ENCODE peak calls at places on chromosomes 16 and 17, in ten cellular contexts. One of them, this sample, is unnamed.

GRCh38 chr17:1461193-1461944 is 5.3 kb upstream of the CRK start:
- DNase-seq in psoas muscle: no peak
- DNase-seq in AG04450: no peak
- DNase-seq in effector memory CD4-positive, alpha-beta T cell: no peak
- DNase-seq in cardiac fibroblast: peak
- DNase-seq in Karpas-422: no peak
- DNase-seq in mucosa of descending colon: no peak
- DNase-seq in tibial artery: no peak
- DNase-seq in coronary artery: no peak
- DNase-seq in AG10803: peak
- DNase-seq in this sample: no peak

GRCh38 chr16:83948914-83949723 is 3.9 kb upstream of the OSGIN1 start:
- DNase-seq in AG04450: no peak
- DNase-seq in mucosa of descending colon: no peak
- DNase-seq in effector memory CD4-positive, alpha-beta T cell: no peak
- DNase-seq in tibial artery: no peak
- DNase-seq in cardiac fibroblast: no peak
- DNase-seq in psoas muscle: no peak
- DNase-seq in Karpas-422: no peak
- DNase-seq in coronary artery: no peak
- DNase-seq in AG10803: no peak
- DNase-seq in this sample: no peak

GRCh38 chr16:48434653-48435318 is 49.6 kb upstream of the SIAH1 start:
- DNase-seq in mucosa of descending colon: no peak
- DNase-seq in coronary artery: peak
- DNase-seq in Karpas-422: no peak
- DNase-seq in effector memory CD4-positive, alpha-beta T cell: no peak
- DNase-seq in AG10803: peak
- DNase-seq in cardiac fibroblast: peak
- DNase-seq in AG04450: no peak
- DNase-seq in tibial artery: no peak
- DNase-seq in psoas muscle: no peak
- DNase-seq in this sample: no peak

GRCh38 chr17:19377602-19378415 is 489 bp upstream of the MAPK7 start:
- DNase-seq in tibial artery: peak
- DNase-seq in psoas muscle: peak
- DNase-seq in mucosa of descending colon: peak
- DNase-seq in Karpas-422: peak
- DNase-seq in AG10803: peak
- DNase-seq in effector memory CD4-positive, alpha-beta T cell: peak
- DNase-seq in coronary artery: peak
- DNase-seq in cardiac fibroblast: peak
- DNase-seq in AG04450: peak
- DNase-seq in this sample: peak

GRCh38 chr17:48611681-48612455 is 1.1 kb upstream of the HOXB7 start:
- DNase-seq in cardiac fibroblast: no peak
- DNase-seq in Karpas-422: peak
- DNase-seq in coronary artery: no peak
- DNase-seq in AG10803: no peak
- DNase-seq in mucosa of descending colon: peak
- DNase-seq in psoas muscle: no peak
- DNase-seq in effector memory CD4-positive, alpha-beta T cell: no peak
- DNase-seq in AG04450: no peak
- DNase-seq in tibial artery: no peak
- DNase-seq in this sample: no peak

GRCh38 chr16:85613609-85614337 is 651 bp downstream of the GSE1 start:
- DNase-seq in coronary artery: no peak
- DNase-seq in Karpas-422: no peak
- DNase-seq in AG04450: no peak
- DNase-seq in tibial artery: peak
- DNase-seq in cardiac fibroblast: no peak
- DNase-seq in mucosa of descending colon: peak
- DNase-seq in psoas muscle: peak
- DNase-seq in AG10803: no peak
- DNase-seq in effector memory CD4-positive, alpha-beta T cell: no peak
- DNase-seq in this sample: no peak

GRCh38 chr16:88655733-88656281 is 5.0 kb upstream of the CYBA start:
- DNase-seq in effector memory CD4-positive, alpha-beta T cell: no peak
- DNase-seq in tibial artery: no peak
- DNase-seq in mucosa of descending colon: no peak
- DNase-seq in Karpas-422: no peak
- DNase-seq in psoas muscle: no peak
- DNase-seq in AG04450: no peak
- DNase-seq in cardiac fibroblast: no peak
- DNase-seq in AG10803: no peak
- DNase-seq in coronary artery: no peak
- DNase-seq in this sample: no peak

GRCh38 chr17:65984299-65984698 is 207.6 kb downstream of the CEP112 start:
- DNase-seq in effector memory CD4-positive, alpha-beta T cell: no peak
- DNase-seq in mucosa of descending colon: no peak
- DNase-seq in coronary artery: no peak
- DNase-seq in tibial artery: no peak
- DNase-seq in AG04450: peak
- DNase-seq in cardiac fibroblast: peak
- DNase-seq in AG10803: no peak
- DNase-seq in Karpas-422: no peak
- DNase-seq in psoas muscle: no peak
- DNase-seq in this sample: no peak

GRCh38 chr16:30394603-30395154 is 541 bp upstream of the ZNF48 start:
- DNase-seq in tibial artery: no peak
- DNase-seq in AG10803: no peak
- DNase-seq in AG04450: no peak
- DNase-seq in mucosa of descending colon: no peak
- DNase-seq in Karpas-422: no peak
- DNase-seq in psoas muscle: no peak
- DNase-seq in coronary artery: no peak
- DNase-seq in effector memory CD4-positive, alpha-beta T cell: no peak
- DNase-seq in cardiac fibroblast: peak
- DNase-seq in this sample: no peak

GRCh38 chr16:86727131-86727530 is 148.8 kb downstream of the FOXL1 start:
- DNase-seq in AG04450: no peak
- DNase-seq in psoas muscle: no peak
- DNase-seq in AG10803: no peak
- DNase-seq in effector memory CD4-positive, alpha-beta T cell: no peak
- DNase-seq in Karpas-422: no peak
- DNase-seq in coronary artery: no peak
- DNase-seq in cardiac fibroblast: no peak
- DNase-seq in mucosa of descending colon: no peak
- DNase-seq in tibial artery: no peak
- DNase-seq in this sample: no peak

GRCh38 chr16:75147968-75148310 is 385 bp upstream of the ZFP1 start:
- DNase-seq in psoas muscle: no peak
- DNase-seq in effector memory CD4-positive, alpha-beta T cell: no peak
- DNase-seq in Karpas-422: no peak
- DNase-seq in coronary artery: no peak
- DNase-seq in tibial artery: no peak
- DNase-seq in cardiac fibroblast: no peak
- DNase-seq in AG10803: no peak
- DNase-seq in mucosa of descending colon: no peak
- DNase-seq in AG04450: no peak
- DNase-seq in this sample: no peak
- H3K4me3 ChIP-seq in psoas muscle: peak
- H3K4me3 ChIP-seq in effector memory CD4-positive, alpha-beta T cell: peak
- H3K4me3 ChIP-seq in Karpas-422: peak
- H3K4me3 ChIP-seq in coronary artery: peak
- H3K4me3 ChIP-seq in tibial artery: peak
- H3K4me3 ChIP-seq in cardiac fibroblast: no peak
- H3K4me3 ChIP-seq in AG10803: peak
- H3K4me3 ChIP-seq in mucosa of descending colon: peak
- H3K4me3 ChIP-seq in AG04450: peak
- H3K4me3 ChIP-seq in this sample: peak

GRCh38 chr16:67000384-67001158 is 12.2 kb downstream of the CES4A start:
- DNase-seq in effector memory CD4-positive, alpha-beta T cell: peak
- DNase-seq in tibial artery: peak
- DNase-seq in coronary artery: no peak
- DNase-seq in mucosa of descending colon: peak
- DNase-seq in psoas muscle: peak
- DNase-seq in cardiac fibroblast: no peak
- DNase-seq in AG04450: no peak
- DNase-seq in Karpas-422: peak
- DNase-seq in AG10803: no peak
- DNase-seq in this sample: no peak
- H3K4me3 ChIP-seq in effector memory CD4-positive, alpha-beta T cell: peak
- H3K4me3 ChIP-seq in tibial artery: peak
- H3K4me3 ChIP-seq in coronary artery: peak
- H3K4me3 ChIP-seq in mucosa of descending colon: peak
- H3K4me3 ChIP-seq in psoas muscle: peak
- H3K4me3 ChIP-seq in cardiac fibroblast: peak
- H3K4me3 ChIP-seq in AG04450: peak
- H3K4me3 ChIP-seq in Karpas-422: no peak
- H3K4me3 ChIP-seq in AG10803: peak
- H3K4me3 ChIP-seq in this sample: peak

DNA sequence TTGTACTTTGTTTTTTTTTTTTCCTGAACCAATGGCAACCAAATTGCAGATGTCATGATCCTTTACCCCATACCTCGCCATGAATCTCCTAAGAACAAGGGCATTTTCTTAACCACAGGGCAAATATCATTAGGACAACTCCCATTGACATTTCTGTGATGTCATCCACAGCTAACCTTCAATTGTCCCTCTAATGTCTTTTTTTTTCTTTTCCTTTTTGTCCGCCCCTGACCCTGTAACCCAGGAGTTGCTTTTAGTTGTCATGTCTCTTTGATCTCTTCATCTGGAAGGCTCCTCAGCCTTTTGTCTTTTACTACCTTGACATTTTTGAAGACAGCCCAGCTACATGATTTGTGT is 410 bp upstream of the NAGPA start:
- DNase-seq in AG04450: no peak
- DNase-seq in psoas muscle: no peak
- DNase-seq in tibial artery: no peak
- DNase-seq in effector memory CD4-positive, alpha-beta T cell: no peak
- DNase-seq in Karpas-422: no peak
- DNase-seq in mucosa of descending colon: no peak
- DNase-seq in AG10803: no peak
- DNase-seq in coronary artery: no peak
- DNase-seq in cardiac fibroblast: no peak
- DNase-seq in this sample: no peak
- H3K4me3 ChIP-seq in AG04450: peak
- H3K4me3 ChIP-seq in psoas muscle: peak
- H3K4me3 ChIP-seq in tibial artery: peak
- H3K4me3 ChIP-seq in effector memory CD4-positive, alpha-beta T cell: peak
- H3K4me3 ChIP-seq in Karpas-422: peak
- H3K4me3 ChIP-seq in mucosa of descending colon: peak
- H3K4me3 ChIP-seq in AG10803: peak
- H3K4me3 ChIP-seq in coronary artery: peak
- H3K4me3 ChIP-seq in cardiac fibroblast: peak
- H3K4me3 ChIP-seq in this sample: peak

GRCh38 chr16:67001159-67001486 is 12.7 kb downstream of the CES4A start:
- DNase-seq in coronary artery: no peak
- DNase-seq in psoas muscle: peak
- DNase-seq in tibial artery: no peak
- DNase-seq in cardiac fibroblast: no peak
- DNase-seq in Karpas-422: no peak
- DNase-seq in effector memory CD4-positive, alpha-beta T cell: no peak
- DNase-seq in mucosa of descending colon: no peak
- DNase-seq in AG10803: no peak
- DNase-seq in AG04450: no peak
- DNase-seq in this sample: no peak
- H3K4me3 ChIP-seq in coronary artery: peak
- H3K4me3 ChIP-seq in psoas muscle: peak
- H3K4me3 ChIP-seq in tibial artery: peak
- H3K4me3 ChIP-seq in cardiac fibroblast: peak
- H3K4me3 ChIP-seq in Karpas-422: no peak
- H3K4me3 ChIP-seq in effector memory CD4-positive, alpha-beta T cell: peak
- H3K4me3 ChIP-seq in mucosa of descending colon: no peak
- H3K4me3 ChIP-seq in AG10803: peak
- H3K4me3 ChIP-seq in AG04450: peak
- H3K4me3 ChIP-seq in this sample: peak

DNA sequence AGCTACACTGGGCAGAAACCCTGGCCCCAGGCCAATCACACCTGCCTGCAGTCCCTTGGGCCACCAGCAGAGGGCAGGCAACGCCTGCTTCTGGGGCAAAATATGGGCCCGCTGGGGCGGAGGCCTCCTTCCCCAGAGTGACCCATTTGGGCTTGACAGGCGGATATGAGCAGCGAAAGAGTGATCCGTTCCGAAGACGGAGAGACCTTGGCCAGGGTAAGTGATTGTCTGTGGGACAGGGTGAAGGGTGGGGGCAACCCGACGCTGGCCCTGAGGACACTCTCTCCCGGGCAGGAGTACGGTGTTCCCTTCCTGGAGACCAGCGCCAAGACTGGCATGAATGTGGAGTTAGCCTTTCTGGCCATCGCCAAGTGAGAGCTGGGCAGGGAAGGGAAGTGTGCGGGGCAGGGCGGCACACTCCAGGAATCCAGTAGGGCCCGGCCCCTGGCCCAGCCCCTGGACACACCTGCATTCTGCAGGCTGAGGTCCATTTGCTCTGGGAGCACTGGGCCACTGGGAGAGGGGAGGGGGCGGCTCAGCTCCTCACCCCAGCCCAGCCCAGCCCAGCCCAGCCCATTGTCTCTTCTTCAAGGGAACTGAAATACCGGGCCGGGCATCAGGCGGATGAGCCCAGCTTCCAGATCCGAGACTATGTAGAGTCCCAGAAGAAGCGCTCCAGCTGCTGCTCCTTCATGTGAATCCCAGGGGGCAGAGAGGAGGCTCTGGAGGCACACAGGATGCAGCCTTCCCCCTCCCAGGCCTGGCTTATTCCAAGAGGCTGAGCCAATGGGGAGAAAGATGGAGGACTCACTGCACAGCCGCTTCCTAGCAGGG is 3.5 kb upstream of the NHERF1 start:
- DNase-seq in AG04450: no peak
- DNase-seq in coronary artery: peak
- DNase-seq in AG10803: peak
- DNase-seq in Karpas-422: peak
- DNase-seq in psoas muscle: peak
- DNase-seq in tibial artery: peak
- DNase-seq in effector memory CD4-positive, alpha-beta T cell: peak
- DNase-seq in mucosa of descending colon: peak
- DNase-seq in cardiac fibroblast: peak
- DNase-seq in this sample: no peak
- H3K4me3 ChIP-seq in AG04450: peak
- H3K4me3 ChIP-seq in coronary artery: peak
- H3K4me3 ChIP-seq in AG10803: peak
- H3K4me3 ChIP-seq in Karpas-422: no peak
- H3K4me3 ChIP-seq in psoas muscle: peak
- H3K4me3 ChIP-seq in tibial artery: peak
- H3K4me3 ChIP-seq in effector memory CD4-positive, alpha-beta T cell: peak
- H3K4me3 ChIP-seq in mucosa of descending colon: no peak
- H3K4me3 ChIP-seq in cardiac fibroblast: peak
- H3K4me3 ChIP-seq in this sample: peak

GRCh38 chr17:3636908-3637373 is 381 bp downstream of the CTNS start:
- DNase-seq in AG10803: no peak
- DNase-seq in coronary artery: no peak
- DNase-seq in Karpas-422: no peak
- DNase-seq in cardiac fibroblast: peak
- DNase-seq in tibial artery: no peak
- DNase-seq in psoas muscle: no peak
- DNase-seq in AG04450: no peak
- DNase-seq in mucosa of descending colon: no peak
- DNase-seq in effector memory CD4-positive, alpha-beta T cell: no peak
- DNase-seq in this sample: no peak
- H3K4me3 ChIP-seq in AG10803: peak
- H3K4me3 ChIP-seq in coronary artery: peak
- H3K4me3 ChIP-seq in Karpas-422: peak
- H3K4me3 ChIP-seq in cardiac fibroblast: peak
- H3K4me3 ChIP-seq in tibial artery: peak
- H3K4me3 ChIP-seq in psoas muscle: peak
- H3K4me3 ChIP-seq in AG04450: peak
- H3K4me3 ChIP-seq in mucosa of descending colon: peak
- H3K4me3 ChIP-seq in effector memory CD4-positive, alpha-beta T cell: peak
- H3K4me3 ChIP-seq in this sample: peak

This sample was measured in AG04449.